ENCODE peak calls at places on chromosomes 16 and 17, in four cellular contexts. H is HepG2, R is K562, B is GM12878. Y is an unnamed sample.

GRCh38 chr17:42913527-42913926 is 12.9 kb downstream of the G6PC1 start:
- DNase-seq in R (no peak), H (no peak), B (no peak), Y (no peak)

GRCh38 chr16:78300469-78300868 is 201.0 kb downstream of the WWOX start:
- DNase-seq in R (no peak), B (no peak), H (no peak), Y (no peak)

GRCh38 chr17:36183811-36184765 is 7.7 kb upstream of the TBC1D3B start:
- DNase-seq in R (no peak), B (no peak), H (no peak), Y (no peak)

GRCh38 chr17:4839965-4840892 is 7.1 kb downstream of the MINK1 start:
- DNase-seq in H (no peak), B (no peak), R (no peak), Y (no peak)

GRCh38 chr17:2797226-2797625 is 988 bp downstream of the RAP1GAP2 start:
- DNase-seq in H (no peak), R (no peak), B (no peak), Y (no peak)

GRCh38 chr16:29868396-29868795 is 5.4 kb upstream of the CDIPT start:
- DNase-seq in R (no peak), B (no peak), H (no peak), Y (no peak)

GRCh38 chr16:50152386-50152806 is 710 bp upstream of the TENT4B start:
- DNase-seq in R (no peak), B (peak), H (no peak), Y (no peak)

GRCh38 chr17:49217651-49218413 is 7.3 kb downstream of the ABI3 start:
- DNase-seq in H (no peak), R (no peak), B (peak), Y (no peak)

DNA sequence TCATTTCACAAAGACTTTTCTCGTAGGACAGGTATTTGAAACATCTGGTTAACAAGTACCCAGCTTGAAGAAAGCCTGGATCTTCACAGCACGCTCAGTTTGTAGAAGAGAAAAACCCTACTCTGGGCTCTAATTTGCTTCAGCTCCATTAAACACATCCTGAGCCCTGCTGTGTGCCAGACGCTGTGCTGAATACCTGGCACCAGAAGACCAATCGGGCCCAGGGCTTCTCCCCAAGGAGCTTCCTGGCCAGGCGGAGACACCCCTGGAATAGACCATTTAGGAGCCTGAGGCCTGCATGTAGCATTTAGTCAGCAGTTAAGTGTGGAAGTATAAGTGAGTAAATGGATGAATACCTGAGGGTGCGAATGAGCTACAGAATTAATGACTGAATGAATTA is 8.9 kb upstream of the ABAT start:
- DNase-seq in R (no peak), H (no peak), B (no peak), Y (no peak)
- TF ChIP-seq ZBTB33 in R (no peak), H (no peak), B (no peak), Y (no peak)

GRCh38 chr16:81175325-81175891 is 63.1 kb upstream of the BCO1 start:
- DNase-seq in B (no peak), R (no peak), H (peak), Y (no peak)
- TF ChIP-seq ATF3 in B (no peak), R (no peak), H (no peak), Y (no peak)

GRCh38 chr16:57941016-57941656 is 29.8 kb downstream of the CNGB1 start:
- DNase-seq in H (no peak), R (no peak), B (no peak), Y (no peak)

GRCh38 chr16:57938484-57938883 is 32.4 kb downstream of the CNGB1 start:
- DNase-seq in R (no peak), H (no peak), B (no peak), Y (no peak)

GRCh38 chr16:57938936-57939871 is 31.7 kb downstream of the CNGB1 start:
- DNase-seq in B (no peak), R (no peak), H (peak), Y (peak)

GRCh38 chr16:57940382-57940966 is 30.5 kb downstream of the CNGB1 start:
- DNase-seq in B (no peak), H (no peak), R (no peak), Y (no peak)

GRCh38 chr16:57939872-57940224 is 31.1 kb downstream of the CNGB1 start:
- DNase-seq in B (no peak), R (no peak), H (no peak), Y (no peak)
- H3K4me2 ChIP-seq in B (no peak), R (no peak), H (no peak), Y (no peak)

DNA sequence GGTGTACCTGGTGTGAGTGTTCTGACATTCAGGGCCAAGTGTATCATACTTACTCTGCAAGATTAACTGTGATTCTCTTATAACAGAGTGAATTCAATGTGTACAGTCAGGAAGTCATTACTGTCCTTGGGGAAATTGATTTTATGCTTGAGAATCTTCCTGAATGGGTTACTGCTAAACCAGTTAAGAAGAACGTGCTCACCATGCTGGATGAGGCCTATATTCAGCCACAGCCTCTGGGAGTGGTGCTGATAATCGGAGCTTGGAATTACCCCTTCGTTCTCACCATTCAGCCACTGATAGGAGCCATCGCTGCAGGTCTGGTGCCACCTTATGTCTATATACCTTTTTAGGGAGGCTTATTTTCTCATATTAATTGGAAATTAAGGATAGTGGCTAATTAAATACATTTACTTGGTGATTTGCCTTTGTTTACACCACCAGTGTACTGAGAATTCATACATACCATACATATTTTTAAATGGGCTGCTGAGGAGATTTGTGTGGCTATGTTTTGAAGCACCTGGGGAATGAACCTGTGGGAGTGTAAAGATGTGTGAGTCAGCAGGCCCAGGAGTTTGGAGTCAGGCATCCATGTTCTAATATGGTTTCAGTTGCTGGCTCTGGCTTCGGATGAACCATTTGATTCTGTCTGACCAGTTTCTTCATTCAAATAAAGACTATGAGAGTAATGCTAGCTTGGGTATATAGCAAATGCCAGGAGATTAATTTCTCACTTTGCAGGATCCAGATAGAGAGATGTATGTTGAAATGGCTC is 3.1 kb downstream of the ALDH3A2 start:
- DNase-seq in B (no peak), R (no peak), H (no peak), Y (no peak)
- TF ChIP-seq ZBTB33 in B (no peak), R (no peak), H (no peak), Y (no peak)

GRCh38 chr17:69734656-69735055 is 320.2 kb downstream of the MAP2K6 start:
- DNase-seq in H (no peak), R (no peak), B (no peak), Y (no peak)

GRCh38 chr17:69729937-69730336 is 315.4 kb downstream of the MAP2K6 start:
- DNase-seq in R (no peak), B (no peak), H (no peak), Y (no peak)

GRCh38 chr17:69735285-69735684 is 320.8 kb downstream of the MAP2K6 start:
- DNase-seq in B (no peak), H (no peak), R (no peak), Y (no peak)

GRCh38 chr17:69732272-69732671 is 317.8 kb downstream of the MAP2K6 start:
- DNase-seq in B (no peak), H (no peak), R (no peak), Y (no peak)

GRCh38 chr17:69733171-69734014 is 318.9 kb downstream of the MAP2K6 start:
- DNase-seq in R (no peak), B (no peak), H (no peak), Y (no peak)
- TF ChIP-seq ATF3 in R (no peak), B (no peak), H (no peak), Y (no peak)

GRCh38 chr16:56653218-56653617 is 1.5 kb downstream of the MT1B start:
- DNase-seq in R (no peak), B (no peak), H (no peak), Y (no peak)
- H3K4me2 ChIP-seq in R (no peak), B (no peak), H (no peak), Y (peak)

Y was measured in HCT116.